ENCODE peak calls at places on chromosome 13, in four cellular contexts. Z is CD4-positive, CD25-positive, alpha-beta regulatory T cell; P is adrenal gland; A is pancreas. Q is an unnamed sample.
A peak's percentile ranks its signal among the peaks of the same experiment; 100 is the strongest.

GRCh38 chr13:48730971-48731658 is 77.4 kb downstream of the CYSLTR2 start:
- DNase-seq in Z (peak; percentile 17), P (no peak), A (no peak), Q (no peak)

GRCh38 chr13:79581870-79582315 is 100.9 kb downstream of the NDFIP2 start:
- DNase-seq in Z (no peak), P (no peak), A (no peak), Q (no peak)

GRCh38 chr13:74550039-74550438 is 415.8 kb upstream of the KLF12 start:
- DNase-seq in Z (peak; percentile 18), P (no peak), A (no peak), Q (peak; percentile 24)

GRCh38 chr13:93552596-93552995 is 326.0 kb downstream of the GPC6 start:
- DNase-seq in Z (no peak), P (no peak), A (no peak), Q (no peak)

GRCh38 chr13:86757236-86757978 is 913.8 kb upstream of the SLITRK5 start:
- DNase-seq in Z (peak; percentile 45), P (no peak), A (no peak), Q (peak; percentile 14)

GRCh38 chr13:45249662-45250061 is 48.8 kb upstream of the KCTD4 start:
- DNase-seq in Z (no peak), P (no peak), A (no peak), Q (no peak)

GRCh38 chr13:27919934-27920676 is at the start of gene PDX1:
- DNase-seq in Z (peak; percentile 28), P (no peak), A (peak; percentile 92), Q (no peak)

GRCh38 chr13:87147076-87147475 is 524.1 kb upstream of the SLITRK5 start:
- DNase-seq in Z (no peak), P (no peak), A (no peak), Q (no peak)

GRCh38 chr13:67096418-67096817 is 133.7 kb downstream of the PCDH9 start:
- DNase-seq in Z (no peak), P (no peak), A (no peak), Q (no peak)

DNA sequence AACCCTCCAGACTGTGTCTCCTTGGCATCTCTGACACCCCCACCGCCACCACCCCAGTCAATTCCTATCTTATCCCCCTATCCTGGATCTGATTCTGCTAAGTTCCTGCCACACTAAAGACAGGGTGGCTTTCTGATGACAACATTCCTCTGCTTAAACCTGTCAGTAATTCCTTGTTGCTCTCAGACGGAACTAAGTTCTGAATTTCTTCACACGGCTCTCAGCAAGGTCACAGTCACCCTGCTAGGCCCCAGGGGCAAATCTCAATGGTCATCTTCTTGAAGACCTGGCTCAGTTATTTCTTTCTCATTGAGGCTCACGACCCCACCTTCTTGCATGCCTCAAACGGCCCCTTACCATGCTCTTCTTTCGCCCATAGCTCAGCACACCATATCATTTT is 7.6 kb downstream of the ALOX5AP start:
- DNase-seq in Z (no peak), P (no peak), A (no peak), Q (no peak)
- H3K4me1 ChIP-seq in Z (peaks cover 60% of the 10 kb centered on the region), P (peaks cover 18% of the 10 kb centered on the region), A (peaks cover 14% of the 10 kb centered on the region), Q (peaks cover 78% of the 10 kb centered on the region)

GRCh38 chr13:77326905-77327604 is at the start of gene MYCBP2:
- DNase-seq in Z (peak; percentile 99), P (peak; percentile 97), A (peak; percentile 96), Q (peak; percentile 98)
- H3K4me1 ChIP-seq in Z (peaks cover 61% of the 10 kb centered on the region), P (peaks cover 4% of the 10 kb centered on the region), A (peaks cover 36% of the 10 kb centered on the region), Q (peaks cover 62% of the 10 kb centered on the region)

GRCh38 chr13:99131410-99131809 is 69.2 kb upstream of the UBAC2 start:
- DNase-seq in Z (no peak), P (no peak), A (no peak), Q (no peak)
- H3K4me1 ChIP-seq in Z (no peaks in the 10 kb centered on the region), P (no peaks in the 10 kb centered on the region), A (no peaks in the 10 kb centered on the region), Q (no peaks in the 10 kb centered on the region)

GRCh38 chr13:99382428-99383133 is 75.4 kb upstream of the GPR183 start:
- DNase-seq in Z (peak; percentile 44), P (no peak), A (no peak), Q (peak; percentile 70)

GRCh38 chr13:99384468-99384867 is 77.3 kb upstream of the GPR183 start:
- DNase-seq in Z (no peak), P (no peak), A (no peak), Q (peak; percentile 70)

GRCh38 chr13:99385161-99385560 is 78.0 kb upstream of the GPR183 start:
- DNase-seq in Z (no peak), P (no peak), A (no peak), Q (peak; percentile 47)

GRCh38 chr13:99383946-99384345 is 76.7 kb upstream of the GPR183 start:
- DNase-seq in Z (no peak), P (no peak), A (no peak), Q (no peak)

GRCh38 chr13:99383511-99383921 is 76.3 kb upstream of the GPR183 start:
- DNase-seq in Z (no peak), P (no peak), A (no peak), Q (peak; percentile 51)
- H3K4me1 ChIP-seq in Z (peaks cover 65% of the 10 kb centered on the region), P (no peaks in the 10 kb centered on the region), A (no peaks in the 10 kb centered on the region), Q (peaks cover 96% of the 10 kb centered on the region)

DNA sequence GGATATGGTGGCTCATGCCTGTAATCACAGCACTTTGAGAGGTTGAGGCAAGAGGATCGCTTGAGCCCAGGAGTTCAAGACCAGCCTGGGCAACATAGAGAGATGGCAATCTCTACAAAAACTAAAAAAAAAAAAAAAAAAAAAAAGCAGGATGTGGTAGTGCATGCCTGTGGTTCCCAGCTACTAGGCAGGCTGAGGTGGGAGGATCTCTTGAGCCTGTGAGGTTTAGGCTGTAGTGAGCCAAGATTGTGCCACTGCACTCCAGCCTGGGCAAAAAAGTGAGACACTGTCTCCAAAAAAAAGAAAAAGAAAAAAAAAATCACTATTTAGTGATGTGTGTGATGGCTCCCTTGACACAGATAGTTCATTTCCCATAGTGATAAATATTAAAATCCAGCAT is 365.0 kb upstream of the NBEA start:
- DNase-seq in Z (no peak), P (no peak), A (no peak), Q (no peak)
- H3K4me1 ChIP-seq in Z (no peaks in the 10 kb centered on the region), P (no peaks in the 10 kb centered on the region), A (no peaks in the 10 kb centered on the region), Q (no peaks in the 10 kb centered on the region)

DNA sequence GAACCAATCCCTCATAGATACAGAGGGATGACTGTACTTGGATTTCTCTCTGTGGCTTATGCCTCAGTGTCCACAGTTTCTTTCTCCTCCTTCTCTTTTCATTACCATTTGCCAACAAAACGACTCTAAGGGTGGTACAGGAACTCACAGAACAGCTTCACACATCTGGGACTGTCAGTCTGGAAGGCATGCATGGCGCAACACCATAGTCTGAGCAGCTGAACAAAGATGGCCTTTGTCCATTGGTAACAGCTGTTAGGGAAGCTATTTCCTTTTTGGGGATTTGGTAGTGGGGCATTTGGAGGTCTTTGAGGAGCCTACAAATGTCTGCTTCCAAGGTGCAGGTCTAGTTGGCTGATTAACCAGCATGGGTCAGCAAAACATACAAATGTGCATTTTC is 81.4 kb upstream of the PCDH8 start:
- DNase-seq in Z (no peak), P (no peak), A (no peak), Q (no peak)
- H3K4me1 ChIP-seq in Z (no peaks in the 10 kb centered on the region), P (no peaks in the 10 kb centered on the region), A (no peaks in the 10 kb centered on the region), Q (no peaks in the 10 kb centered on the region)

GRCh38 chr13:33761744-33762143 is 56.2 kb upstream of the RFC3 start:
- DNase-seq in Z (no peak), P (peak; percentile 51), A (no peak), Q (no peak)

GRCh38 chr13:33767140-33767539 is 50.8 kb upstream of the RFC3 start:
- DNase-seq in Z (no peak), P (no peak), A (no peak), Q (no peak)

GRCh38 chr13:33764716-33765115 is 53.2 kb upstream of the RFC3 start:
- DNase-seq in Z (no peak), P (no peak), A (no peak), Q (no peak)

GRCh38 chr13:33766724-33767123 is 51.2 kb upstream of the RFC3 start:
- DNase-seq in Z (no peak), P (no peak), A (no peak), Q (no peak)

GRCh38 chr13:33763021-33763420 is 54.9 kb upstream of the RFC3 start:
- DNase-seq in Z (no peak), P (no peak), A (no peak), Q (no peak)
- H3K4me1 ChIP-seq in Z (no peaks in the 10 kb centered on the region), P (no peaks in the 10 kb centered on the region), A (no peaks in the 10 kb centered on the region), Q (no peaks in the 10 kb centered on the region)

Q was measured in CD4-positive, alpha-beta memory T cell.